ENCODE peak calls at places on chromosomes 11 and 22, in four cellular contexts. U is astrocyte of the spinal cord, P is Panc1, L is GM12865. C is an unnamed sample.
A peak's percentile ranks its signal among the peaks of the same experiment; 100 is the strongest.

GRCh38 chr11:79507726-79508125 is 66.9 kb upstream of the TENM4 start:
- DNase-seq in U (no peak), P (no peak), L (no peak), C (no peak)

GRCh38 chr11:47565340-47566165 is at the start of gene PTPMT1:
- DNase-seq in U (peak; percentile 61), P (no peak), L (peak; percentile 89), C (no peak)

GRCh38 chr11:102426570-102426969 is 26.0 kb downstream of the TMEM123 start:
- DNase-seq in U (no peak), P (no peak), L (no peak), C (no peak)

GRCh38 chr22:39375646-39376045 is 23.9 kb upstream of the TAB1 start:
- DNase-seq in U (no peak), P (no peak), L (no peak), C (no peak)

GRCh38 chr11:76278526-76278925 is 72.2 kb upstream of the WNT11 start:
- DNase-seq in U (no peak), P (no peak), L (no peak), C (no peak)

GRCh38 chr22:49800408-49801238 is 27.1 kb downstream of the BRD1 start:
- DNase-seq in U (no peak), P (no peak), L (no peak), C (no peak)

GRCh38 chr11:50188040-50188439 is 155.4 kb downstream of the OR4C45 start:
- DNase-seq in U (no peak), P (no peak), L (no peak), C (no peak)

GRCh38 chr11:58509730-58510129 is 1.8 kb upstream of the OR5B21 start:
- DNase-seq in U (no peak), P (no peak), L (no peak), C (no peak)

GRCh38 chr22:31857247-31857646 is 87.1 kb upstream of the YWHAH start:
- DNase-seq in U (no peak), P (no peak), L (no peak), C (no peak)

GRCh38 chr22:37098976-37099577 is 10.4 kb downstream of the TMPRSS6 start:
- DNase-seq in U (no peak), P (no peak), L (no peak), C (no peak)

GRCh38 chr11:44963071-44963575 is 12.4 kb upstream of the TP53I11 start:
- DNase-seq in U (no peak), P (no peak), L (no peak), C (no peak)

GRCh38 chr11:126113515-126113957 is 50.9 kb upstream of the CDON start:
- DNase-seq in U (peak; percentile 86), P (peak; percentile 51), L (no peak), C (peak; percentile 83)

GRCh38 chr22:28019881-28020861 is 101.1 kb upstream of the PITPNB start:
- DNase-seq in U (peak; percentile 37), P (peak; percentile 20), L (peak; percentile 55), C (no peak)

GRCh38 chr11:67351275-67352005 is 1.9 kb downstream of the POLD4 start:
- DNase-seq in U (peak; percentile 78), P (no peak), L (peak; percentile 90), C (no peak)

GRCh38 chr11:5476184-5476819 is 12.2 kb upstream of the OR52D1 start:
- DNase-seq in U (peak; percentile 56), P (peak; percentile 39), L (peak; percentile 58), C (peak; percentile 14)

GRCh38 chr22:37929390-37929789 is 23.3 kb downstream of the MICALL1 start:
- DNase-seq in U (no peak), P (no peak), L (no peak), C (no peak)

GRCh38 chr11:2800655-2801531 is 84.7 kb downstream of the CDKN1C start:
- DNase-seq in U (no peak), P (no peak), L (no peak), C (no peak)

GRCh38 chr11:91163619-91164451 is 941.0 kb upstream of the CHORDC1 start:
- DNase-seq in U (peak; percentile 73), P (no peak), L (no peak), C (no peak)

GRCh38 chr11:76768091-76769047 is 14.8 kb upstream of the TSKU start:
- DNase-seq in U (no peak), P (no peak), L (peak; percentile 14), C (no peak)

GRCh38 chr22:36470994-36471331 is 10.5 kb downstream of the TXN2 start:
- DNase-seq in U (peak; percentile 80), P (no peak), L (no peak), C (no peak)

GRCh38 chr11:2801711-2802388 is 83.7 kb downstream of the CDKN1C start:
- DNase-seq in U (no peak), P (no peak), L (no peak), C (no peak)

GRCh38 chr11:26649884-26650283 is 72.0 kb downstream of the SLC5A12 start:
- DNase-seq in U (peak; percentile 79), P (peak; percentile 36), L (peak; percentile 74), C (peak; percentile 33)

GRCh38 chr11:32071811-32072210 is 19.1 kb upstream of the RCN1 start:
- DNase-seq in U (peak; percentile 70), P (no peak), L (no peak), C (no peak)

GRCh38 chr22:41501209-41501608 is 32.3 kb downstream of the ACO2 start:
- DNase-seq in U (no peak), P (no peak), L (peak; percentile 63), C (no peak)

GRCh38 chr11:64060861-64061444 is 25.2 kb downstream of the FLRT1 start:
- DNase-seq in U (peak; percentile 4), P (no peak), L (peak; percentile 47), C (no peak)

GRCh38 chr11:57638005-57638760 is 11.5 kb downstream of the YPEL4 start:
- DNase-seq in U (peak; percentile 84), P (no peak), L (peak; percentile 44), C (peak; percentile 76)

GRCh38 chr11:92804388-92804787 is 165.1 kb upstream of the MTNR1B start:
- DNase-seq in U (no peak), P (no peak), L (no peak), C (no peak)

GRCh38 chr11:24391165-24391564 is 105.7 kb upstream of the LUZP2 start:
- DNase-seq in U (peak; percentile 25), P (no peak), L (no peak), C (no peak)

GRCh38 chr22:42562282-42562681 is 8.5 kb downstream of the SERHL2 start:
- DNase-seq in U (no peak), P (no peak), L (no peak), C (no peak)

GRCh38 chr11:62556872-62557631 is 10.4 kb upstream of the AHNAK start:
- DNase-seq in U (no peak), P (no peak), L (peak; percentile 92), C (no peak)

GRCh38 chr11:18420067-18420466 is 7.9 kb downstream of the LDHC start:
- DNase-seq in U (no peak), P (no peak), L (no peak), C (no peak)

GRCh38 chr11:409600-410471 is 5.0 kb downstream of the SIGIRR start:
- DNase-seq in U (no peak), P (no peak), L (no peak), C (no peak)

GRCh38 chr11:133506551-133507094 is 25.7 kb downstream of the OPCML start:
- DNase-seq in U (no peak), P (no peak), L (no peak), C (no peak)

DNA sequence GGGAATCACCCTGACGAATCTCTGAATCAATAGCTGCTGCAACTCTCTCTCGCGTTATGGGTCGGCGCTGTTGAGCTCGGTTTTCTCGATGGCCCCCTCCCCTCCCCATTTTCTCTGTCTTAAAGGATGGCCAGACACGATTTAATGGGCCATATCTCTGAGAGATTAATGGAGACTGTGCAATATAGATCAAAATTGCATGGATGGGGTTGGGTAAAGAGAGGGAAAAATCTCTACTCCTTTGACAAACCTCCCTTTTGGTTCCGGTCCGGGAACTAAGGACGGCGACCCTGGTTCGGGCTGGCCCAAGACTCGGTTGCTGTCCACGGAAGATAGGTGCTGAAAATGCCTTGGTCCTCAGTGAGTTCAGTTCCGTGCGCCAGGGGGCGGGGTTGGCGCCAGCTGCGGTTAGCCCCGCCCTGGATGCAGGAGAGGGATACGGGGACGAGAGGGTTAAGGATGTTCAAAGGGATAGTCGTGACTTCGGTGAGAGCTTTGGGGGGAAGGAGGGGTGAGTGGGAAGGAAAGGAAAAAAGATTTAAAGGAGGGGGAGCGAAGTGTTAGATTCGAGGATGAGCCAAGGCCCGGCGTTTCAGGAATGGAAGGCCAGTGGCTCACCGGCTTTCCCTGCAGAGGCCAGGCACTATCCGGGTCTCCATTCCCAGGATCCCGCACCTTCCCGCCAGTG is 103.6 kb upstream of the HSD17B12 start:
- DNase-seq in U (peak; percentile 25), P (no peak), L (peak; percentile 27), C (no peak)
- H3K4me3 ChIP-seq in U (no peak overlapping the region), P (peak overlapping the region; percentile 26), L (no peak overlapping the region), C (no peak overlapping the region)

DNA sequence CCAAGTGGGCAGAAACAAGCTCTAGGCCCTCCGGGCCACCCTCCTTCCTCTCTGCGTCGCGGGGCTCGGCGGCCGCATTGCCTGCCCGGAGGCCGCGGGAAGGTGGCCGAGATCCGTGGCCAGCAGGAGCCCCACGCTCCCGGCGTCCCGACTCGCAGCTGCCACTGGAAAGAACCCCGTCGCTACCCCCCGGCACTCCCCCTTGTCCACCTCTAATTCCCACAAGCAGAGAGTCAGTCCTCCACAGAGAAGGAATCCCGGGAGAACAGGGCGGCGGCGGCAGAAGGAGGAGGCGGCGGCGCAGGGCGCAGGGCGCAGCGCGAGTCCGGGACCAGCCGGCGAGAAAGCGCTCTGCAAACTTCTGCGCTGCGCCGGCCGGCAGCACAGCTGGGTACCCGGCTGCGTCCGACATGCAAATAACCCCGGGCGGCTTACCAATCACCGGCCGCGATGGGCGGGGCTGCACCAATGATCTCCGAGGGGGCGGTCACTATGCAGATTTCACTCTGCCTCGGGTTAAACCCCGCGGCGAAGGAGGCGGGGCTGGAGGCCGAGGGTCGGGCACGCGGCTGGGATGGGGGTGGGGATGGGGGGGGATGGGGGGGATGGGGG is at the start of gene ABTB2:
- DNase-seq in U (peak; percentile 98), P (peak; percentile 81), L (peak; percentile 97), C (peak; percentile 85)
- TF ChIP-seq CTCF in U (no peak), P (no peak), L (no peak), C (no peak)

GRCh38 chr11:34404280-34404679 is 34.5 kb upstream of the CAT start:
- DNase-seq in U (no peak), P (no peak), L (no peak), C (no peak)

GRCh38 chr11:34406413-34406812 is 32.3 kb upstream of the CAT start:
- DNase-seq in U (no peak), P (no peak), L (no peak), C (no peak)

GRCh38 chr11:34403431-34403830 is 35.3 kb upstream of the CAT start:
- DNase-seq in U (no peak), P (no peak), L (no peak), C (no peak)

GRCh38 chr11:34407121-34407813 is 31.5 kb upstream of the CAT start:
- DNase-seq in U (no peak), P (no peak), L (no peak), C (no peak)

GRCh38 chr11:34405079-34405858 is 33.5 kb upstream of the CAT start:
- DNase-seq in U (peak; percentile 20), P (no peak), L (peak; percentile 57), C (no peak)
- H3K4me3 ChIP-seq in U (no peak overlapping the region), P (no peak overlapping the region), L (no peak overlapping the region), C (no peak overlapping the region)

GRCh38 chr11:68825603-68826002 is 16.1 kb downstream of the CPT1A start:
- DNase-seq in U (no peak), P (no peak), L (no peak), C (no peak)
- TF ChIP-seq CTCF in U (no peak), P (no peak), L (no peak), C (no peak)